ENCODE peak calls at places on chromosomes 13 and 19, in five cellular contexts. Q, T, B, M and A are unnamed samples.

GRCh38 chr19:42634409-42635232 is 39.9 kb upstream of the CEACAM8 start:
- DNase-seq in Q (peak; percentile 63), T (peak; percentile 38), B (no peak), M (peak; percentile 32), A (peak; percentile 20)

GRCh38 chr13:28854657-28855056 is 34.5 kb downstream of the MTUS2 start:
- DNase-seq in Q (peak; percentile 1), T (no peak), B (no peak), M (no peak), A (no peak)

GRCh38 chr19:44668985-44669764 is 2.1 kb upstream of the CEACAM19 start:
- DNase-seq in Q (no peak), T (no peak), B (no peak), M (no peak), A (no peak)

GRCh38 chr13:72186730-72187422 is 319.9 kb upstream of the DACH1 start:
- DNase-seq in Q (no peak), T (no peak), B (no peak), M (no peak), A (no peak)

GRCh38 chr13:79226250-79226649 is 179.8 kb downstream of the RBM26 start:
- DNase-seq in Q (no peak), T (no peak), B (no peak), M (no peak), A (no peak)

GRCh38 chr13:60051754-60052153 is 112.0 kb downstream of the DIAPH3 start:
- DNase-seq in Q (no peak), T (no peak), B (no peak), M (no peak), A (no peak)

GRCh38 chr19:5480427-5480836 is 25.2 kb downstream of the ZNRF4 start:
- DNase-seq in Q (peak; percentile 64), T (peak; percentile 69), B (no peak), M (peak; percentile 30), A (no peak)

GRCh38 chr19:27776020-27776419 is 1436.9 kb downstream of the UQCRFS1 start:
- DNase-seq in Q (peak; percentile 16), T (no peak), B (no peak), M (no peak), A (peak; percentile 31)

GRCh38 chr19:53606031-53606430 is 25.8 kb upstream of the DPRX start:
- DNase-seq in Q (no peak), T (no peak), B (no peak), M (no peak), A (no peak)

GRCh38 chr19:51799311-51799997 is 4.5 kb downstream of the FPR3 start:
- DNase-seq in Q (peak; percentile 88), T (peak; percentile 14), B (no peak), M (peak; percentile 35), A (peak; percentile 94)

GRCh38 chr13:40438999-40439797 is 227.2 kb downstream of the FOXO1 start:
- DNase-seq in Q (no peak), T (no peak), B (no peak), M (no peak), A (no peak)

GRCh38 chr19:41323430-41324125 is 13.6 kb downstream of the CCDC97 start:
- DNase-seq in Q (peak; percentile 92), T (peak; percentile 84), B (no peak), M (peak; percentile 87), A (peak; percentile 98)

GRCh38 chr19:40616178-40616577 is 15.0 kb downstream of the LTBP4 start:
- DNase-seq in Q (no peak), T (no peak), B (no peak), M (no peak), A (no peak)

DNA sequence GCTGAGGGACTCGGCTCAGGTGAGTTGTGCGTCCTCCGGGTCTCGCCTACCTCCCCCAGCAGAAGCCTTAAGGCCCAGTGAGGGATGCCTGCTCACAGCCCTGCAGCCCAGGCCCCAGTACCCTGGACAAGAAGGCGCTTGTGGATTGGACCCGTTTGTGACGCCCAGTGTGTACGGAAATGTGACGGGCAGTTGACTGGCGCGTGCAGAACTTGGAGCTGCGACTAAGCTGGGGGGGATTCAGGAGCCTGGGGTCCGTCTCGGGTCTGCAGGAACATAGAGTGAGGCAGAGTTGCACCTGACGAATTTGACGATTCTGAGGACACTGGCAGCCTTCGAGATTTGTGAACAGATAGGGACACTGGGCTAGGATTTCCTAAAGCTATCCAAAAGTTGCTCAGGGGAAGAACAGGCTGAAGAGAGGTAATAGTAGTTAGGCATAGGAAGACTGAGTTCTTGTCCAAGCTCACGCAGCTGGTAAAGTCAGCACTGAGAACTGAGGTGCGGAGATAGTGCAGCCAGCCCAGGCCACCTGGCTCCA is 519 bp downstream of the ZNF551 start:
- DNase-seq in Q (no peak), T (no peak), B (no peak), M (no peak), A (no peak)
- H3K4me3 ChIP-seq in Q (peak overlapping the region; percentile 77), T (peak overlapping the region; percentile 97), B (peak overlapping the region; percentile 81), M (peak overlapping the region; percentile 93), A (peak overlapping the region; percentile 60)

DNA sequence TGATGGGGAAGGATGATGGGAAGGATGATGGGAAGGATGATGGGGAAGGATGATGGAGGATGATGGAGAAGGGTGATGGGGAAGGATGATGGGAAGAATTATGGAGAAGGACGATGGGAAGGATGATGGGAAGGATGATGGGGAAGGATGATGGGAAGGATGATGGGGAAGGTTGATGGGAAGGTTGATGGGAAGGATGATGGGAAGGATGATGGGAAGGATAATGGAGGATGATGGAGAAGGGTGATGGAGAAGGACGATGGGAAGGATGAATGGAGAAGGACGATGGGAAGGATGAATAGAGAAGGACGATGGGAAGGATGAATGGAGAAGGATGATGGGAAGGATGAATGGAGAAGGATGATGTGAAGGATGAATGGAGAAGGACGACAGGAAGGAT is 13.5 kb downstream of the C2CD4C start:
- DNase-seq in Q (no peak), T (no peak), B (no peak), M (no peak), A (no peak)
- TF ChIP-seq MXI1 in Q (no peak), T (no peak), B (no peak), M (no peak), A (no peak)

DNA sequence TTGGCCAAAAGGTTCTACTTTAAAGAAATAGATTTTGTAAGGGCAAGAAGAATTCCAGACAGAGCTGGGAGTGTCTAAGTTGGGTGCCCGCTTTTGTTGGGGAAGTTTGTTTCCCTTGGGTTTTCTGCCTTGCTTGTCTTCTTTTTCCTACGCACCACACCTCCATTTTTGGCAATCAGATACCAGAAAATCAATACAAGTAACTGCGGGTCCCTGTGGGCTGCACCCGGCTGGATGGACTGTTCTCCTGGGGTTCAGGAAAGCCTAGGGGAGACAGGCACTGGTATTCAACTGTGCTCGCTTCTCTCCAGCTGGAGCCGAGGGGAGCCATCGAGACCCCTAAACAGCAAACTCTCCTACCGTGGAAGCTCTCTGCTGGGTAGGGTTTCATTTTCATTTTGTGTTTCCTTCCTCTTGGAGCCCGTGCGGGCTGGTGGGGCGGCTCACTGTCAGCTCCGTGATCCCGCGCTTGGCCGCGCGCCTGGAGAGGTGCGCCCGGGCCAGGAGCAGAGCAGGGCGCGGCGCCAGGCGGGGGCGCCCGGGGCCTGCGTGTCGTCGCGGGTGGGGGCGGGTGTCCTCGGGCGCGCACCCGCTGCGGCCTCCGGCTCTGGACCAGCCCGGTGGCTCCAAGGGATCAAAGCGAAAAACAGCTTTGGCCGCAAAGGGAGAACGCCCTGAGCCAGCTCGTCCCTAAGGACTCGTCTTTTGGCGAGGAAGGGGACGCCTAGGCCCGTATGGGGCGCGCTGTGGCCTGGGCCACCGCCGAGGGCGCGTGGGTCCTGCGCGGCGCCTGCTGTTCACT is 347.2 kb downstream of the ZNF536 start:
- DNase-seq in Q (peak; percentile 3), T (peak; percentile 90), B (no peak), M (no peak), A (no peak)
- H3K4me3 ChIP-seq in Q (no peak overlapping the region), T (peak overlapping the region; percentile 38), B (peak overlapping the region; percentile 36), M (no peak overlapping the region), A (peak overlapping the region; percentile 53)

GRCh38 chr13:80340643-80341097 is 256 bp downstream of the SPRY2 start:
- DNase-seq in Q (no peak), T (no peak), B (no peak), M (peak; percentile 18), A (peak; percentile 70)

GRCh38 chr13:80342541-80343371 is 1.8 kb upstream of the SPRY2 start:
- DNase-seq in Q (peak; percentile 84), T (peak; percentile 84), B (no peak), M (peak; percentile 55), A (peak; percentile 66)

GRCh38 chr13:80341771-80342271 is 895 bp upstream of the SPRY2 start:
- DNase-seq in Q (peak; percentile 44), T (peak; percentile 80), B (no peak), M (peak; percentile 49), A (peak; percentile 43)

GRCh38 chr13:80339841-80340642 is 884 bp downstream of the SPRY2 start:
- DNase-seq in Q (peak; percentile 47), T (peak; percentile 60), B (no peak), M (peak; percentile 18), A (peak; percentile 42)

GRCh38 chr13:80341098-80341701 is at the start of gene SPRY2:
- DNase-seq in Q (peak; percentile 89), T (peak; percentile 92), B (no peak), M (peak; percentile 94), A (peak; percentile 96)
- TF ChIP-seq MXI1 in Q (no peak), T (peak; percentile 49), B (peak; percentile 39), M (peak; percentile 72), A (peak; percentile 63)

GRCh38 chr19:38953677-38954076 is 21.9 kb downstream of the FBXO17 start:
- DNase-seq in Q (no peak), T (no peak), B (no peak), M (no peak), A (no peak)

GRCh38 chr19:38958301-38958700 is 17.2 kb downstream of the FBXO17 start:
- DNase-seq in Q (no peak), T (no peak), B (no peak), M (no peak), A (no peak)

GRCh38 chr19:38956264-38956663 is 19.3 kb downstream of the FBXO17 start:
- DNase-seq in Q (no peak), T (no peak), B (no peak), M (no peak), A (no peak)

GRCh38 chr19:38964738-38965137 is 10.8 kb downstream of the FBXO17 start:
- DNase-seq in Q (no peak), T (no peak), B (no peak), M (peak; percentile 57), A (no peak)

GRCh38 chr19:38959618-38960017 is 15.9 kb downstream of the FBXO17 start:
- DNase-seq in Q (no peak), T (no peak), B (no peak), M (peak; percentile 43), A (no peak)
- H3K4me3 ChIP-seq in Q (no peak overlapping the region), T (no peak overlapping the region), B (no peak overlapping the region), M (no peak overlapping the region), A (no peak overlapping the region)

GRCh38 chr13:24664726-24665409 is 15.3 kb upstream of the ATP12A start:
- DNase-seq in Q (no peak), T (no peak), B (no peak), M (no peak), A (peak; percentile 63)
- TF ChIP-seq MXI1 in Q (no peak), T (no peak), B (no peak), M (no peak), A (no peak)